ENCODE peak calls at places on chromosomes 6 and 20, in seven cellular contexts. V is PC-9, L is HepG2, T is sigmoid colon, M is glutamatergic neuron, I is foreskin fibroblast, A is spleen. S is an unnamed sample.

GRCh38 chr20:47493175-47493953 is 8.3 kb upstream of the NCOA3 start:
- DNase-seq in V (peak), L (peak), T (peak), M (no peak), I (peak), A (peak), S (peak)

GRCh38 chr6:12296255-12296573 is 6.1 kb downstream of the EDN1 start:
- DNase-seq in V (no peak), L (peak), T (no peak), M (no peak), I (peak), A (no peak), S (no peak)

GRCh38 chr6:10976571-10976970 is 67.5 kb downstream of the ELOVL2 start:
- DNase-seq in V (no peak), L (no peak), T (no peak), M (peak), I (peak), A (no peak), S (no peak)

GRCh38 chr6:32070814-32071466 is 32.7 kb downstream of the CYP21A2 start:
- DNase-seq in V (no peak), L (no peak), T (peak), M (no peak), I (no peak), A (no peak), S (no peak)

GRCh38 chr20:44911264-44911921 is 1.5 kb downstream of the PABPC1L start:
- DNase-seq in V (peak), L (peak), T (no peak), M (peak), I (peak), A (peak), S (peak)

GRCh38 chr6:127457444-127458064 is 1.6 kb downstream of the KIAA0408 start:
- DNase-seq in V (no peak), L (no peak), T (peak), M (no peak), I (peak), A (no peak), S (no peak)

GRCh38 chr20:50580016-50580747 is 70.0 kb downstream of the PTPN1 start:
- DNase-seq in V (no peak), L (peak), T (peak), M (peak), I (peak), A (peak), S (peak)

GRCh38 chr20:51531712-51532456 is 10.6 kb downstream of the NFATC2 start:
- DNase-seq in V (no peak), L (no peak), T (no peak), M (no peak), I (no peak), A (no peak), S (no peak)

GRCh38 chr6:153595903-153596302 is 443.1 kb upstream of the OPRM1 start:
- DNase-seq in V (peak), L (no peak), T (no peak), M (no peak), I (peak), A (no peak), S (no peak)

GRCh38 chr6:7107578-7108195 is at the start of gene RREB1:
- DNase-seq in V (no peak), L (peak), T (peak), M (peak), I (peak), A (peak), S (peak)

GRCh38 chr6:160130729-160131484 is 9.3 kb downstream of the SLC22A1 start:
- DNase-seq in V (no peak), L (no peak), T (no peak), M (no peak), I (no peak), A (no peak), S (no peak)

GRCh38 chr6:31597006-31597405 is 4.2 kb upstream of the NCR3 start:
- DNase-seq in V (no peak), L (peak), T (no peak), M (no peak), I (peak), A (no peak), S (peak)

GRCh38 chr20:5364136-5364821 is 47.5 kb upstream of the PROKR2 start:
- DNase-seq in V (peak), L (no peak), T (no peak), M (no peak), I (no peak), A (no peak), S (no peak)

GRCh38 chr6:154440022-154440421 is 70.5 kb downstream of the CNKSR3 start:
- DNase-seq in V (no peak), L (peak), T (no peak), M (no peak), I (no peak), A (no peak), S (no peak)

GRCh38 chr20:10659651-10660601 is 13.9 kb downstream of the JAG1 start:
- DNase-seq in V (no peak), L (peak), T (peak), M (no peak), I (no peak), A (no peak), S (no peak)

GRCh38 chr6:25816252-25816651 is 15.6 kb downstream of the SLC17A1 start:
- DNase-seq in V (no peak), L (no peak), T (no peak), M (no peak), I (no peak), A (no peak), S (no peak)

GRCh38 chr6:6556738-6557503 is 31.6 kb upstream of the LY86 start:
- DNase-seq in V (no peak), L (peak), T (no peak), M (peak), I (no peak), A (no peak), S (peak)

GRCh38 chr6:87074051-87074711 is 20.7 kb downstream of the CGA start:
- DNase-seq in V (no peak), L (no peak), T (no peak), M (no peak), I (no peak), A (no peak), S (no peak)

GRCh38 chr6:31083742-31084354 is 28.5 kb downstream of the C6orf15 start:
- DNase-seq in V (no peak), L (peak), T (no peak), M (peak), I (peak), A (no peak), S (peak)

GRCh38 chr20:37538003-37538402 is 10.3 kb upstream of the BLCAP start:
- DNase-seq in V (peak), L (peak), T (no peak), M (no peak), I (peak), A (peak), S (no peak)

GRCh38 chr6:137155830-137156229 is 17.6 kb downstream of the IL22RA2 start:
- DNase-seq in V (peak), L (no peak), T (no peak), M (no peak), I (peak), A (no peak), S (no peak)

GRCh38 chr6:132190815-132191175 is 210.5 kb downstream of the MOXD1 start:
- DNase-seq in V (no peak), L (no peak), T (no peak), M (no peak), I (peak), A (no peak), S (no peak)

GRCh38 chr6:31713991-31714684 is 1.0 kb upstream of the LY6G6D start:
- DNase-seq in V (no peak), L (peak), T (no peak), M (no peak), I (no peak), A (no peak), S (peak)

GRCh38 chr6:52990342-52990741 is 4.7 kb downstream of the GSTA4 start:
- DNase-seq in V (peak), L (no peak), T (no peak), M (no peak), I (peak), A (no peak), S (no peak)

GRCh38 chr6:45727824-45728449 is 287.7 kb downstream of the CLIC5 start:
- DNase-seq in V (no peak), L (no peak), T (no peak), M (no peak), I (no peak), A (no peak), S (no peak)

GRCh38 chr6:30075987-30076311 is 380 bp upstream of the RNF39 start:
- DNase-seq in V (peak), L (no peak), T (no peak), M (no peak), I (no peak), A (no peak), S (no peak)

GRCh38 chr6:30076333-30076732 is 764 bp upstream of the RNF39 start:
- DNase-seq in V (peak), L (peak), T (no peak), M (no peak), I (peak), A (no peak), S (no peak)

GRCh38 chr6:30073489-30074240 is 1.9 kb downstream of the RNF39 start:
- DNase-seq in V (no peak), L (no peak), T (no peak), M (no peak), I (no peak), A (no peak), S (no peak)

GRCh38 chr6:30074331-30075093 is 1.1 kb downstream of the RNF39 start:
- DNase-seq in V (no peak), L (no peak), T (no peak), M (peak), I (peak), A (no peak), S (no peak)

DNA sequence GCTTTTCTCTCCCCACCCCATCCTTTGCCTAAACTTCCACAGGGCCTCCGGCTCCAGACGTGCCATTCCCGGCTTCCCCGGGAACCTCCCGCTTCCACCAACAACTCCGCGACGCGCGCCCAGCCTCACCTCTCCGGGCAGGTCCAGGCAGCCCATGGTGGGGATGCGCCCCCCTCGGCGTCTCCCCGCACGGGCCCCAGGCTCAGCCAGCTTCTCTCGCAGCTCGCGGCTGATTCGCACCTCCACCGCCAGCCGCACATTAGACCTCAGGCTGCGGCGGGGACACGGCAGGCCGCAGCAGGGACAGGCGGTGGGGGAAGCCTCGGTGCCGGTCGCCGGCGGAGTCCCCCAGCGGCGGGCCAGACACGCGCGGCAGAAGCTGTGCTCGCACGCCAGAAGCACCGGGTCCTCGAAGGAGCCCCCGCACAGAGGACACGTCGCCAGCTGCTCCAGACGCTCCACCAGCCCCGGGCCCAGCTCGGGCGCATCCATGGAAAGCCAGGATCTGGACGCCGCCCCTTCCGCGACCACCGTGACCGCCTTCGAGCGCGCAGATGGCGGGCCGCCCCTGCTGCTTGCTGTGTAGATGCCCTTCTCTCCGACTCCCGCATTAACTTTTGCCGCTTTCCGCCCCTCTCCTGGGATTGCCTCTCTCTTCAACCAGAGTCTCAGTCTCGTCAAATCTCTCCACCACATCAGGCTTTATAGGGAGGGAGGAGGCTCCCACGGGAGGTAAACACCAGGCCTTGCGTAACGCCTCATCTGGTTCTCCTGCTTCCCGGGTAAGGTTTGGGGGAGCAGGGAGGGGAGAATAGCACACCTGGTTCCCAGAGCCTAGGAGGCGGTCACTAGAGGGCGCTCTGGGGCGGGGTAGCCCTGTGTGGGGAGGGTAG is at the start of gene RNF39:
- DNase-seq in V (no peak), L (peak), T (no peak), M (peak), I (peak), A (no peak), S (peak)
- TF ChIP-seq CTCF in V (peak), L (peak), T (no peak), M (peak), I (peak), A (no peak), S (peak)

DNA sequence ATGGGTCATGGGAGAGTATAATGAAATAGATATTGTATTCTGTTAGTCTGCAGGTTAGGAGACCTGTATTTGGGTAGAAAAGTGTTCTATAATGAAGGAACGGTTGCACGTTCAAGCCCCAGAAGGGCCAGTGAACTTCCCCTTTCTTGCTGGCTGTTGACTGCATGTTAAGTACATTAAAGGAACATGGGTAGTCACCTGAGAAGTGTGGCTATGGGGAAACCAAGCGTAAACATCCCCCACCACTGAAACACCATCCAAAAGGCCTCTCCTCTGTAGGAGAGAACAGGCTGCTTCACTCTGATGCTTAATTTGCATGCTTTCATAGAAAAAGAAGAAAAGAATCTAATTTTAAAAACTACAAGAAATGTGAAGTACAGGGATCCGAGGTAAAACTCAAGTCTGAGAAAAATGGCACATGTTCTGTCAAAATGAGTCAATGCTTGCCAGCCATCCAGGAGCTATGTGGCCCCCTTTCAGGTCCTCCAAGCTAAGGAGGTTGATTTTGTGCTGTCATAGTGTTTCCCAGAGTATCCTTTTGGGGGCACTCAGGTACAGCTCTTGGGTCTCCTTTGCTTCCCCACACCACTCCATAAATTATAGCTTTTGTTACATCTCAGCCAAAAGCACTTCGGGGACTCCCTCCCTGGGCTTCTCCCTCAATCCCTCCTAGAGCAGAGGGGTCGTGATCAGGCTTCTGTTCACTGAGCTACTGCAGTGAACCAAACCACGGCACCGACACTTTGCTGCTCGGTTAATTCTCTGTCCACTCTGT is 283.7 kb upstream of the AGPAT4 start:
- DNase-seq in V (peak), L (no peak), T (no peak), M (no peak), I (no peak), A (no peak), S (peak)
- TF ChIP-seq CTCF in V (no peak), L (no peak), T (no peak), M (no peak), I (no peak), A (no peak), S (peak)

DNA sequence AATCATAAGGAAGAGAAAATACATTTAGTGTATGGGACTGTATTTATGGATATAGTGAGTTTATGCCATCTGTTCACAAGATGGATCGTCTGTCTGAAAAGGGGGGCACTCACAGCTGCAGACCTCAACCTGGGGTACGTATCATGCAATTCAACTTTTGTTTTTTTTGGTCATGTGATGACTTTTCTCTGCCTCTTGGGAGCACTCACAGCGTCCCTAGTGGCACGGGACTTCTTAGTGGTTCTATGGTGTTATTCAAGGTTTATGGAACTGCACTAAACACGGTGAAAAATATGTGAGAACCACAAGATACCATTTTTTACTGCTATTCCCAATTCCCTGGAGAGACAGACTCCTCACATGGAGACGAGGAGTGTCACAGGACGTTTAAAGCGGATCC is 60.4 kb upstream of the MPC1 start:
- DNase-seq in V (no peak), L (no peak), T (no peak), M (no peak), I (no peak), A (no peak), S (no peak)
- TF ChIP-seq CTCF in V (no peak), L (no peak), T (no peak), M (no peak), I (no peak), A (no peak), S (no peak)

GRCh38 chr20:2872304-2873009 is 824 bp upstream of the PTPRA start:
- DNase-seq in V (no peak), L (peak), T (peak), M (peak), I (peak), A (peak), S (peak)
- TF ChIP-seq CTCF in V (peak), L (peak), T (no peak), M (peak), I (peak), A (no peak), S (peak)

GRCh38 chr6:54255881-54256280 is 52.4 kb upstream of the TINAG start:
- DNase-seq in V (no peak), L (no peak), T (no peak), M (no peak), I (no peak), A (no peak), S (no peak)
- TF ChIP-seq CTCF in V (no peak), L (no peak), T (no peak), M (no peak), I (no peak), A (no peak), S (no peak)

DNA sequence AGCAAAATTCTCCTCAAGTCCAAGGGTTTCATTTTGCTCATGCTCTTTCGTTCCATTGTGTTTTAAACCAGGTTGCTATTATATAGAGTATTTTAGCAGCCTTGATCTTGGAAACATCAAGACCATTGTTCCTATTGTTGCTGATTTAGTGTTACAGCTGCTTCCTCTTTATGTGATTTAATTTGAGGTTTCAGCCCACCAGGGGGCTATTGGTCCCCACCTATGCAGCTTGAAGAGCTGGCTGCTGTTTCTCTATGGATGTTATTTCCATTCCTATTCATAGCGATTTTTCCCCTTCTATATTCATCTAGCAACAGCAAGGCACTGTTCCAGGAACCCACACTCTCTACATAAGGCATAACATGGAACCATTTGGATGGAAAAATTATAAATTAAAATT is 418.8 kb downstream of the CDKAL1 start:
- DNase-seq in V (no peak), L (no peak), T (no peak), M (no peak), I (no peak), A (no peak), S (no peak)
- TF ChIP-seq CTCF in V (no peak), L (no peak), T (no peak), M (peak), I (no peak), A (no peak), S (no peak)

DNA sequence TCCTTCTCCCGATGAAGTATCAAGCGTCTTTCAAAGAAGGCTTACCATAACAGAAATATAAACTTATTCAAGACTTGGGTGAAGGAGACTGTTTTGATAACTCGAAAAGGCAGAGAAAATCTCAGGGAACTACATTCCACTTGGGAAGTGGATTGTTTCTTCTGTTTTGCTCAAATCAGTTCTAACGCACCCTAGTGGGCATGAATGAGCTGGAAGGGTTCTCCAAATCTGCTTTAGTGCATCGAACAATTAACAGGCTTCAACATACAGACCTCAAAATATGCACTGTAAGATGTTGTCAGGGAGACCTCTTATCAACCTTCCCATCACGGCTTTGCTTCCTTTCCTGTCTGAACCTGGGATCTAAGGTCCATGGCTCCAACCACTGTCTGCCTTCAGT is 392.5 kb downstream of the CD83 start:
- DNase-seq in V (no peak), L (peak), T (no peak), M (no peak), I (no peak), A (no peak), S (no peak)
- TF ChIP-seq CTCF in V (no peak), L (no peak), T (no peak), M (no peak), I (peak), A (no peak), S (peak)

GRCh38 chr20:35146922-35147574 is at the start of gene EDEM2:
- DNase-seq in V (peak), L (peak), T (peak), M (peak), I (peak), A (peak), S (peak)
- TF ChIP-seq CTCF in V (no peak), L (peak), T (no peak), M (no peak), I (no peak), A (no peak), S (peak)

GRCh38 chr20:39674842-39675241 is 712.7 kb downstream of the DHX35 start:
- DNase-seq in V (no peak), L (no peak), T (no peak), M (no peak), I (no peak), A (no peak), S (no peak)

GRCh38 chr20:39676236-39676635 is 714.1 kb downstream of the DHX35 start:
- DNase-seq in V (no peak), L (no peak), T (no peak), M (no peak), I (no peak), A (no peak), S (no peak)

GRCh38 chr20:39670987-39671386 is 708.8 kb downstream of the DHX35 start:
- DNase-seq in V (no peak), L (no peak), T (no peak), M (no peak), I (no peak), A (no peak), S (no peak)

GRCh38 chr20:39676857-39677351 is 714.8 kb downstream of the DHX35 start:
- DNase-seq in V (no peak), L (no peak), T (no peak), M (no peak), I (peak), A (no peak), S (no peak)
- TF ChIP-seq CTCF in V (peak), L (no peak), T (peak), M (no peak), I (no peak), A (no peak), S (peak)

S was measured in WERI-Rb-1.